ENCODE peak calls at places on chromosomes 7 and 10, in nine cellular contexts. I is AG10803, V is fibroblast of villous mesenchyme, S is adrenal gland, X is HepG2, H is iris pigment epithelial cell, Q is aorta, B is non-pigmented ciliary epithelial cell, E is Peyer's patch. K is an unnamed sample.

GRCh38 chr7:151692721-151693120 is 173.0 kb upstream of the RHEB start:
- DNase-seq in I (no peak), V (no peak), S (no peak), X (no peak), H (no peak), Q (peak), B (no peak), E (no peak), K (no peak)

GRCh38 chr7:25851332-25852248 is 300.4 kb upstream of the NFE2L3 start:
- DNase-seq in I (peak), V (peak), S (peak), X (peak), H (peak), Q (peak), B (no peak), E (peak), K (peak)

GRCh38 chr7:5214641-5215040 is 24.6 kb downstream of the WIPI2 start:
- DNase-seq in I (no peak), V (no peak), S (no peak), X (no peak), H (no peak), Q (no peak), B (no peak), E (peak), K (no peak)

GRCh38 chr10:132443605-132443997 is 46.6 kb downstream of the PWWP2B start:
- DNase-seq in I (peak), V (peak), S (peak), X (no peak), H (peak), Q (no peak), B (no peak), E (peak), K (peak)

GRCh38 chr7:117020605-117021002 is 67.3 kb downstream of the ST7 start:
- DNase-seq in I (peak), V (no peak), S (no peak), X (no peak), H (no peak), Q (no peak), B (no peak), E (no peak), K (no peak)

GRCh38 chr10:50471583-50471975 is 152.2 kb downstream of the SGMS1 start:
- DNase-seq in I (no peak), V (no peak), S (no peak), X (no peak), H (no peak), Q (no peak), B (no peak), E (no peak), K (no peak)

GRCh38 chr10:92486637-92487036 is 87.3 kb downstream of the IDE start:
- DNase-seq in I (no peak), V (peak), S (no peak), X (no peak), H (peak), Q (no peak), B (no peak), E (no peak), K (no peak)

GRCh38 chr7:42406358-42406757 is 169.3 kb upstream of the GLI3 start:
- DNase-seq in I (no peak), V (no peak), S (no peak), X (no peak), H (no peak), Q (no peak), B (no peak), E (no peak), K (no peak)

GRCh38 chr7:112262804-112263203 is 56.3 kb downstream of the ZNF277 start:
- DNase-seq in I (no peak), V (peak), S (no peak), X (no peak), H (no peak), Q (no peak), B (no peak), E (no peak), K (no peak)

GRCh38 chr10:133085251-133086125 is 2.2 kb upstream of the ADGRA1 start:
- DNase-seq in I (no peak), V (no peak), S (no peak), X (no peak), H (no peak), Q (no peak), B (no peak), E (no peak), K (no peak)

GRCh38 chr7:88964418-88964817 is 168.9 kb upstream of the TEX47 start:
- DNase-seq in I (no peak), V (no peak), S (no peak), X (no peak), H (no peak), Q (no peak), B (no peak), E (no peak), K (no peak)

GRCh38 chr7:134954197-134955082 is 31.9 kb upstream of the AGBL3 start:
- DNase-seq in I (peak), V (peak), S (no peak), X (peak), H (peak), Q (no peak), B (no peak), E (no peak), K (peak)

GRCh38 chr7:41877118-41877517 is 174.2 kb upstream of the INHBA start:
- DNase-seq in I (no peak), V (no peak), S (no peak), X (no peak), H (no peak), Q (no peak), B (no peak), E (no peak), K (no peak)

GRCh38 chr10:76582536-76582935 is 1055.1 kb downstream of the KCNMA1 start:
- DNase-seq in I (no peak), V (peak), S (no peak), X (no peak), H (peak), Q (no peak), B (no peak), E (no peak), K (peak)